ENCODE peak calls at places on chromosomes 4 and X, in ten cellular contexts. O is stimulated activated CD4-positive, alpha-beta T cell treated with anti-CD3 and anti-CD28 coated beads, Interleukin-15, amount 100 ng/mL, for 1 hour; L is heart right ventricle; P is NCI-H460; Y is NCI-H69; G is HEK293T; W is glutamatergic neuron; F is caudate nucleus; N is neural progenitor cell; Q is T-helper 9 cell. R is an unnamed sample.

GRCh38 chrX:9291666-9292065 is 173.2 kb upstream of the TBL1X start:
- DNase-seq in O (no peak), L (no peak), P (no peak), Y (peak), G (peak), W (no peak), F (no peak), N (peak), Q (no peak), R (no peak)

GRCh38 chrX:31606796-31607195 is 535.0 kb upstream of the FTHL17 start:
- DNase-seq in O (no peak), L (no peak), P (no peak), Y (no peak), G (no peak), W (no peak), F (no peak), N (no peak), Q (no peak), R (no peak)

GRCh38 chrX:115602308-115602707 is 41.3 kb downstream of the PLS3 start:
- DNase-seq in O (no peak), L (no peak), P (no peak), Y (no peak), G (no peak), W (no peak), F (no peak), N (no peak), Q (no peak), R (peak)

GRCh38 chrX:77788050-77788449 is 2.0 kb upstream of the ATRX start:
- DNase-seq in O (no peak), L (no peak), P (peak), Y (no peak), G (no peak), W (no peak), F (no peak), N (no peak), Q (no peak), R (peak)

GRCh38 chr4:168877779-168878491 is 132.1 kb downstream of the CBR4 start:
- DNase-seq in O (peak), L (peak), P (no peak), Y (no peak), G (no peak), W (peak), F (no peak), N (peak), Q (no peak), R (no peak)

GRCh38 chr4:55175779-55176231 is 50.4 kb upstream of the KDR start:
- DNase-seq in O (no peak), L (no peak), P (no peak), Y (no peak), G (no peak), W (no peak), F (no peak), N (no peak), Q (no peak), R (no peak)

GRCh38 chr4:96776922-96777510 is 937.1 kb downstream of the PDHA2 start:
- DNase-seq in O (no peak), L (no peak), P (no peak), Y (peak), G (no peak), W (no peak), F (no peak), N (no peak), Q (no peak), R (no peak)

GRCh38 chr4:15479089-15479912 is 9.6 kb downstream of the CC2D2A start:
- DNase-seq in O (no peak), L (no peak), P (peak), Y (peak), G (peak), W (peak), F (peak), N (peak), Q (no peak), R (peak)

GRCh38 chr4:152189451-152190179 is 346.3 kb downstream of the FBXW7 start:
- DNase-seq in O (no peak), L (no peak), P (no peak), Y (peak), G (no peak), W (no peak), F (no peak), N (no peak), Q (no peak), R (no peak)

GRCh38 chr4:11039494-11040142 is 355.1 kb upstream of the CLNK start:
- DNase-seq in O (no peak), L (no peak), P (no peak), Y (no peak), G (no peak), W (no peak), F (no peak), N (no peak), Q (no peak), R (no peak)

GRCh38 chr4:47647544-47647943 is 162.5 kb downstream of the ATP10D start:
- DNase-seq in O (no peak), L (no peak), P (no peak), Y (no peak), G (no peak), W (no peak), F (no peak), N (no peak), Q (no peak), R (no peak)

GRCh38 chr4:30716158-30716557 is 4.0 kb upstream of the PCDH7 start:
- DNase-seq in O (no peak), L (no peak), P (no peak), Y (peak), G (no peak), W (no peak), F (no peak), N (peak), Q (no peak), R (peak)

GRCh38 chrX:39574178-39574577 is 523.6 kb downstream of the BCOR start:
- DNase-seq in O (no peak), L (no peak), P (no peak), Y (peak), G (no peak), W (no peak), F (no peak), N (no peak), Q (no peak), R (peak)

GRCh38 chrX:119763175-119763574 is 4.8 kb downstream of the SOWAHD start:
- DNase-seq in O (no peak), L (no peak), P (no peak), Y (no peak), G (no peak), W (no peak), F (no peak), N (peak), Q (no peak), R (peak)

GRCh38 chrX:3252744-3253143 is 93.7 kb downstream of the MXRA5 start:
- DNase-seq in O (no peak), L (no peak), P (no peak), Y (no peak), G (no peak), W (no peak), F (no peak), N (no peak), Q (no peak), R (no peak)

GRCh38 chrX:118724352-118724751 is 3.1 kb upstream of the IL13RA1 start:
- DNase-seq in O (no peak), L (no peak), P (no peak), Y (no peak), G (no peak), W (no peak), F (no peak), N (no peak), Q (no peak), R (no peak)

GRCh38 chr4:101078950-101079349 is 268.4 kb downstream of the PPP3CA start:
- DNase-seq in O (no peak), L (no peak), P (no peak), Y (no peak), G (no peak), W (no peak), F (no peak), N (no peak), Q (no peak), R (no peak)

GRCh38 chr4:92872604-92873003 is 568.8 kb downstream of the GRID2 start:
- DNase-seq in O (no peak), L (no peak), P (no peak), Y (peak), G (no peak), W (no peak), F (no peak), N (no peak), Q (no peak), R (no peak)

GRCh38 chr4:76311896-76312331 is 5.4 kb downstream of the STBD1 start:
- DNase-seq in O (no peak), L (no peak), P (no peak), Y (peak), G (no peak), W (peak), F (no peak), N (no peak), Q (no peak), R (no peak)

GRCh38 chr4:152394786-152395185 is 141.1 kb downstream of the FBXW7 start:
- DNase-seq in O (no peak), L (no peak), P (peak), Y (no peak), G (no peak), W (no peak), F (no peak), N (no peak), Q (no peak), R (no peak)

GRCh38 chr4:5660185-5660584 is 48.2 kb downstream of the EVC2 start:
- DNase-seq in O (no peak), L (no peak), P (no peak), Y (no peak), G (no peak), W (no peak), F (no peak), N (no peak), Q (no peak), R (no peak)

GRCh38 chr4:1169171-1169671 is 3.2 kb downstream of the SPON2 start:
- DNase-seq in O (no peak), L (no peak), P (no peak), Y (no peak), G (no peak), W (no peak), F (no peak), N (no peak), Q (no peak), R (no peak)

GRCh38 chr4:139692300-139693012 is 26.8 kb downstream of the MGST2 start:
- DNase-seq in O (no peak), L (no peak), P (no peak), Y (no peak), G (no peak), W (peak), F (no peak), N (peak), Q (no peak), R (no peak)

GRCh38 chr4:173526034-173526482 is 4.0 kb downstream of the HAND2 start:
- DNase-seq in O (no peak), L (no peak), P (no peak), Y (no peak), G (no peak), W (no peak), F (no peak), N (peak), Q (no peak), R (no peak)

GRCh38 chr4:1591107-1591506 is 93.0 kb downstream of the FAM53A start:
- DNase-seq in O (no peak), L (no peak), P (no peak), Y (no peak), G (no peak), W (no peak), F (no peak), N (no peak), Q (no peak), R (no peak)

GRCh38 chrX:71224969-71225368 is 1.9 kb downstream of the GJB1 start:
- DNase-seq in O (no peak), L (no peak), P (no peak), Y (no peak), G (no peak), W (no peak), F (no peak), N (no peak), Q (no peak), R (no peak)

GRCh38 chr4:12140864-12141263 is 712.2 kb upstream of the HS3ST1 start:
- DNase-seq in O (no peak), L (no peak), P (no peak), Y (no peak), G (no peak), W (no peak), F (no peak), N (no peak), Q (no peak), R (no peak)

GRCh38 chr4:166165829-166166420 is 292.9 kb downstream of the TLL1 start:
- DNase-seq in O (no peak), L (no peak), P (peak), Y (peak), G (peak), W (no peak), F (no peak), N (peak), Q (no peak), R (peak)

GRCh38 chrX:119041175-119041574 is 31.6 kb upstream of the CT47C1 start:
- DNase-seq in O (no peak), L (no peak), P (peak), Y (peak), G (no peak), W (no peak), F (no peak), N (no peak), Q (no peak), R (peak)

GRCh38 chr4:181792641-181793612 is 450.3 kb upstream of the TENM3 start:
- DNase-seq in O (no peak), L (no peak), P (no peak), Y (peak), G (no peak), W (no peak), F (no peak), N (peak), Q (no peak), R (no peak)

GRCh38 chr4:181854142-181854541 is 389.1 kb upstream of the TENM3 start:
- DNase-seq in O (no peak), L (no peak), P (no peak), Y (no peak), G (no peak), W (no peak), F (no peak), N (no peak), Q (no peak), R (no peak)

GRCh38 chr4:48571471-48571870 is 81.4 kb downstream of the ZAR1 start:
- DNase-seq in O (no peak), L (no peak), P (no peak), Y (no peak), G (no peak), W (no peak), F (no peak), N (no peak), Q (no peak), R (no peak)

GRCh38 chr4:112036881-112037280 is 108.4 kb upstream of the FAM241A start:
- DNase-seq in O (no peak), L (no peak), P (no peak), Y (no peak), G (no peak), W (no peak), F (no peak), N (peak), Q (no peak), R (no peak)

GRCh38 chr4:15893967-15894366 is 44.6 kb downstream of the FGFBP1 start:
- DNase-seq in O (no peak), L (no peak), P (peak), Y (no peak), G (no peak), W (no peak), F (no peak), N (no peak), Q (no peak), R (peak)

GRCh38 chr4:71841336-71841735 is 57.5 kb upstream of the GC start:
- DNase-seq in O (no peak), L (no peak), P (no peak), Y (no peak), G (no peak), W (no peak), F (no peak), N (no peak), Q (no peak), R (no peak)

GRCh38 chrX:21996872-21997271 is 35.3 kb upstream of the PHEX start:
- DNase-seq in O (no peak), L (no peak), P (peak), Y (no peak), G (no peak), W (no peak), F (no peak), N (no peak), Q (no peak), R (no peak)

GRCh38 chr4:94852601-94853000 is 94.8 kb downstream of the BMPR1B start:
- DNase-seq in O (no peak), L (no peak), P (no peak), Y (no peak), G (no peak), W (no peak), F (no peak), N (no peak), Q (no peak), R (no peak)

R was measured in SW480.